ENCODE peak calls at places on chromosomes 7 and 10, in four cellular contexts. G is neuronal stem cell, H is H1, U is mesenchymal stem cell. I is an unnamed sample.

GRCh38 chr7:107133396-107133795 is 35.4 kb upstream of the HBP1 start:
- DNase-seq in G (no peak), U (no peak), H (no peak), I (no peak)

GRCh38 chr7:1397491-1398327 is 61.6 kb downstream of the MICALL2 start:
- DNase-seq in G (no peak), H (no peak), U (peak), I (peak)

GRCh38 chr7:77799078-77799964 is 748 bp downstream of the PHTF2 start:
- DNase-seq in U (peak), H (no peak), G (peak), I (peak)

GRCh38 chr7:139995034-139995915 is 67.5 kb downstream of the PARP12 start:
- DNase-seq in U (peak), G (no peak), H (no peak), I (no peak)

GRCh38 chr7:98364220-98364619 is 36.7 kb downstream of the BAIAP2L1 start:
- DNase-seq in G (no peak), U (no peak), H (no peak), I (no peak)

GRCh38 chr10:80453715-80454525 is at the start of gene TSPAN14:
- DNase-seq in H (no peak), G (peak), U (peak), I (peak)

GRCh38 chr10:67612577-67613537 is 83.1 kb downstream of the CTNNA3 start:
- DNase-seq in U (peak), G (no peak), H (no peak), I (no peak)

GRCh38 chr10:26292058-26292457 is 75.5 kb downstream of the GAD2 start:
- DNase-seq in H (no peak), G (peak), U (no peak), I (no peak)

GRCh38 chr7:3880221-3880935 is 579.3 kb downstream of the SDK1 start:
- DNase-seq in H (no peak), U (no peak), G (no peak), I (peak)

GRCh38 chr7:111840528-111840927 is 278.2 kb upstream of the IMMP2L start:
- DNase-seq in H (no peak), G (no peak), U (no peak), I (no peak)

GRCh38 chr7:156861212-156861611 is 31.8 kb downstream of the LMBR1 start:
- DNase-seq in G (no peak), H (no peak), U (no peak), I (no peak)

GRCh38 chr7:55432937-55433784 is 68.0 kb downstream of the LANCL2 start:
- DNase-seq in G (no peak), U (peak), H (no peak), I (peak)

GRCh38 chr10:49625411-49625810 is 11.6 kb downstream of the CHAT start:
- DNase-seq in H (no peak), U (no peak), G (no peak), I (no peak)

GRCh38 chr10:98039690-98040381 is 9.4 kb upstream of the CRTAC1 start:
- DNase-seq in H (no peak), U (no peak), G (no peak), I (no peak)

GRCh38 chr10:14382022-14382421 is 51.3 kb upstream of the FRMD4A start:
- DNase-seq in U (no peak), H (no peak), G (no peak), I (peak)

GRCh38 chr7:108503112-108504026 is 22.6 kb downstream of the PNPLA8 start:
- DNase-seq in G (no peak), H (no peak), U (no peak), I (no peak)

GRCh38 chr7:101516849-101517248 is 112.2 kb downstream of the MYL10 start:
- DNase-seq in H (no peak), U (no peak), G (no peak), I (no peak)

GRCh38 chr7:37853468-37853867 is 5.1 kb downstream of the NME8 start:
- DNase-seq in U (no peak), G (no peak), H (no peak), I (no peak)

GRCh38 chr7:150311711-150312110 is 11.4 kb upstream of the LRRC61 start:
- DNase-seq in H (no peak), G (no peak), U (no peak), I (no peak)

GRCh38 chr7:157693521-157694388 is 357.0 kb downstream of the DNAJB6 start:
- DNase-seq in H (no peak), G (peak), U (no peak), I (no peak)

GRCh38 chr7:105644937-105645336 is 63.6 kb upstream of the EFCAB10 start:
- DNase-seq in H (no peak), U (no peak), G (no peak), I (no peak)

GRCh38 chr10:86755740-86756510 is 494 bp upstream of the BMPR1A start:
- DNase-seq in H (peak), U (peak), G (peak), I (peak)
- H2BK12ac ChIP-seq in H (peak), U (peak), G (peak), I (peak)

GRCh38 chr10:34523017-34523767 is 291.9 kb downstream of the PARD3 start:
- DNase-seq in U (no peak), H (no peak), G (no peak), I (peak)
- H2AFZ ChIP-seq in U (no peak), H (no peak), G (no peak), I (no peak)

DNA sequence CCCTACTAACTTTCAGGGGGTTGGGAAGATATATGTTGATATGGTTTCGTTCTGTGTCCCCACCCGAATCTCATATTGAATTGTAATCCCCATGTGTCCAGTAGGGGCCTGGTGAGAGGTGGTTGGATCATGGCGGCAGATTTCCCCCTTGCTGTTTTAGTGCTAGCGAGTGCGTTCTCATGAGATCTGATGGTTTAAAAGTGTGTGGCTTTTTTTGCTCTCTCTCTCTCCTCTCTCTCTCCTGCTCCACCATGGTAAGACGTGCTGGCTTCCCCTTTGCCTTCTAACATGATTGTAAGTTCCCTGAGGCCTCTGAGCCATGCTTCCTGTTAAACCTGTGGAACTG is 68.4 kb upstream of the PDZD8 start:
- DNase-seq in H (no peak), G (no peak), U (no peak), I (no peak)
- H3K4me3 ChIP-seq in H (no peak), G (no peak), U (no peak), I (no peak)

GRCh38 chr10:128577958-128578750 is 451.9 kb upstream of the MKI67 start:
- DNase-seq in U (no peak), G (no peak), H (no peak), I (peak)
- H2BK12ac ChIP-seq in U (no peak), G (no peak), H (peak), I (peak)

DNA sequence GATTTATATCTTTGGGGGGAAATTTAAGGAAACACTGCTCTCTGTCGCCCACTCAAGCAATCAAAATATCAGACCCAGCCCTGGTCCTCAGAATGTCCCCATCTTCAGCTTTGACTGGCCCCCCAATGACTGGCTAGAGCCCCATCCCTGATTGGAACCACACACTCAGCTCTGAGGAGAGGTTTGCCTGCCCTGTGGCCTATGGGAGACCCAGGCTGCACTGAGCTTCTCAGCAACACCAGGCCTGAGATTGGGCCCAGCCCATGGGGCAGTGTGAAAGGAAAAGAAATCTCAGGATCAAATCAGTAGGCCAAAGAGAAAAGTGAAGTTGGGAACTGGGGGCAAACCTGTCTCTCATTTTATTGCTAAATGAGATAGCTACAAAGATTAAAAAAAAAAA is 69.5 kb downstream of the ADCYAP1R1 start:
- DNase-seq in G (no peak), H (no peak), U (no peak), I (no peak)
- H2AFZ ChIP-seq in G (no peak), H (no peak), U (no peak), I (no peak)

I was measured in trophoblast cell.